ENCODE peak calls at places on chromosomes 12 and 14, in five cellular contexts. G is cardiac muscle cell, D is keratinocyte, I is OCI-LY7, M is AG10803. E is an unnamed sample.

GRCh38 chr14:55416866-55417265 is 5.2 kb upstream of the ATG14 start:
- DNase-seq in G (peak; percentile 26), D (no peak), I (peak; percentile 24), M (no peak), E (no peak)

GRCh38 chr12:130713581-130713991 is 2.5 kb downstream of the RIMBP2 start:
- DNase-seq in G (no peak), D (no peak), I (no peak), M (no peak), E (no peak)

GRCh38 chr14:68987653-68988036 is 8.5 kb upstream of the ACTN1 start:
- DNase-seq in G (no peak), D (no peak), I (no peak), M (no peak), E (no peak)

GRCh38 chr12:46562625-46563228 is 190.2 kb upstream of the SLC38A2 start:
- DNase-seq in G (peak; percentile 92), D (no peak), I (no peak), M (peak; percentile 94), E (no peak)

GRCh38 chr12:95718001-95718400 is 72.6 kb downstream of the NTN4 start:
- DNase-seq in G (peak; percentile 16), D (no peak), I (no peak), M (no peak), E (no peak)

GRCh38 chr12:126385785-126386184 is 1320.5 kb downstream of the AACS start:
- DNase-seq in G (peak; percentile 61), D (no peak), I (no peak), M (peak; percentile 36), E (no peak)

GRCh38 chr14:94823556-94824341 is 53.8 kb upstream of the GSC start:
- DNase-seq in G (no peak), D (no peak), I (no peak), M (peak; percentile 19), E (no peak)

GRCh38 chr12:124565656-124566180 is 1.7 kb downstream of the NCOR2 start:
- DNase-seq in G (no peak), D (no peak), I (no peak), M (no peak), E (no peak)

GRCh38 chr14:58731465-58732330 is 93.9 kb downstream of the DACT1 start:
- DNase-seq in G (peak; percentile 97), D (peak; percentile 72), I (no peak), M (peak; percentile 99), E (no peak)

GRCh38 chr14:42523656-42524055 is 917.0 kb downstream of the LRFN5 start:
- DNase-seq in G (no peak), D (no peak), I (no peak), M (no peak), E (no peak)

GRCh38 chr14:27056586-27056985 is 458.8 kb upstream of the NOVA1 start:
- DNase-seq in G (no peak), D (no peak), I (no peak), M (no peak), E (no peak)
- TF ChIP-seq CTCF in G (no peak), D (no peak), I (no peak), M (no peak), E (no peak)

GRCh38 chr12:107400686-107401447 is 284.7 kb upstream of the PWP1 start:
- DNase-seq in G (peak; percentile 64), D (no peak), I (no peak), M (peak; percentile 72), E (no peak)

GRCh38 chr12:107399061-107399460 is 286.5 kb upstream of the PWP1 start:
- DNase-seq in G (no peak), D (no peak), I (no peak), M (peak; percentile 38), E (no peak)

GRCh38 chr12:107404981-107405380 is 280.6 kb upstream of the PWP1 start:
- DNase-seq in G (peak; percentile 21), D (no peak), I (peak; percentile 58), M (peak; percentile 21), E (no peak)

GRCh38 chr12:107405436-107405835 is 280.2 kb upstream of the PWP1 start:
- DNase-seq in G (no peak), D (no peak), I (no peak), M (no peak), E (no peak)

GRCh38 chr12:107402041-107403022 is 283.3 kb upstream of the PWP1 start:
- DNase-seq in G (peak; percentile 72), D (peak; percentile 49), I (peak; percentile 43), M (peak; percentile 53), E (no peak)
- TF ChIP-seq CTCF in G (peak; percentile 75), D (peak; percentile 85), I (peak; percentile 76), M (peak; percentile 70), E (no peak)

GRCh38 chr12:68461645-68462044 is 129.5 kb upstream of the MDM1 start:
- DNase-seq in G (no peak), D (no peak), I (no peak), M (no peak), E (no peak)
- TF ChIP-seq CTCF in G (no peak), D (no peak), I (no peak), M (no peak), E (no peak)

GRCh38 chr14:20732950-20733650 is 12.6 kb upstream of the EDDM3A start:
- DNase-seq in G (no peak), D (no peak), I (no peak), M (no peak), E (no peak)

GRCh38 chr14:20730921-20731320 is 14.8 kb upstream of the EDDM3A start:
- DNase-seq in G (no peak), D (no peak), I (no peak), M (no peak), E (no peak)

GRCh38 chr14:20732477-20732876 is 13.2 kb upstream of the EDDM3A start:
- DNase-seq in G (no peak), D (no peak), I (no peak), M (no peak), E (no peak)

DNA sequence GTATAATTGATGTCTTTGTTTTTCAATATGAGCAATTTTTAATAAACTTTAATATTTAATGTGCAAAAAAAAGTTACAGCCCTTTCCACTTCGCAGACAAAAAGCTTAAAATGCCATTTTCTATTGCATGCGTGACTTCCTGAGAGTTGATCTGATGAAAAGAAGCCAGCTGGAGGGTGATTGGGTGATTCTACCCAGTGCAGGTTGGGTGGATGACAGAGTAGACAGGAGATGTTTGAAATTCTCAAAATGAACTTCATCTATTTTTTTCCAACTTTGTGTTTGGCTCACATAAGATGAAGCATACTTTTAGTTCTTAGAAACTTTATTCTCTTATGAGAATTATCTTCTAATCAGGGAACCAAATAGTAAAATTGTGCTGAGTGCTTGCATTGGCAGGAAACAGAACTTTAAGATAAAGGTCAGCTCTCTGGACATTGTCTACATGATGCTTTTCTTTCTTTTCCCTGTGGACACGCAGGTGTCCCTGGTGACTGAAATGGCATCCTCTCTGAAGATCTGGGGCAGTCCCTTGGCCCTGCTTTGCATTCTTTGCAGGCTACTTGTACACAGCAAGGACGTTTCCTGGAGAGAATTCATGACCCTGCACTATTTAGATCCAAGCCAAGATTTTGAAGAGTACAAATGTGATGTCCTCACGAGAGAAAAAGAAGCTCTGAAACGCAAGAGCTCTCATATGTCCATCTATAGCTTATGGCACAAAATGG is 11.4 kb upstream of the EDDM3A start:
- DNase-seq in G (no peak), D (no peak), I (no peak), M (no peak), E (no peak)
- TF ChIP-seq CTCF in G (no peak), D (no peak), I (no peak), M (no peak), E (no peak)

GRCh38 chr12:24268663-24269186 is 319.3 kb upstream of the SOX5 start:
- DNase-seq in G (peak; percentile 0), D (no peak), I (no peak), M (no peak), E (no peak)
- TF ChIP-seq CTCF in G (no peak), D (no peak), I (peak; percentile 37), M (no peak), E (no peak)

GRCh38 chr14:70338550-70338949 is 20.9 kb downstream of the COX16 start:
- DNase-seq in G (no peak), D (no peak), I (no peak), M (no peak), E (no peak)
- TF ChIP-seq CTCF in G (no peak), D (no peak), I (no peak), M (no peak), E (no peak)

GRCh38 chr14:76267322-76268012 is 108.5 kb upstream of the ESRRB start:
- DNase-seq in G (peak; percentile 78), D (no peak), I (no peak), M (peak; percentile 27), E (no peak)
- TF ChIP-seq CTCF in G (peak; percentile 29), D (no peak), I (no peak), M (peak; percentile 33), E (no peak)

GRCh38 chr12:43501705-43502104 is 50.3 kb downstream of the ADAMTS20 start:
- DNase-seq in G (peak; percentile 32), D (no peak), I (peak; percentile 10), M (peak; percentile 18), E (no peak)
- TF ChIP-seq CTCF in G (peak; percentile 51), D (no peak), I (peak; percentile 74), M (peak; percentile 66), E (no peak)

DNA sequence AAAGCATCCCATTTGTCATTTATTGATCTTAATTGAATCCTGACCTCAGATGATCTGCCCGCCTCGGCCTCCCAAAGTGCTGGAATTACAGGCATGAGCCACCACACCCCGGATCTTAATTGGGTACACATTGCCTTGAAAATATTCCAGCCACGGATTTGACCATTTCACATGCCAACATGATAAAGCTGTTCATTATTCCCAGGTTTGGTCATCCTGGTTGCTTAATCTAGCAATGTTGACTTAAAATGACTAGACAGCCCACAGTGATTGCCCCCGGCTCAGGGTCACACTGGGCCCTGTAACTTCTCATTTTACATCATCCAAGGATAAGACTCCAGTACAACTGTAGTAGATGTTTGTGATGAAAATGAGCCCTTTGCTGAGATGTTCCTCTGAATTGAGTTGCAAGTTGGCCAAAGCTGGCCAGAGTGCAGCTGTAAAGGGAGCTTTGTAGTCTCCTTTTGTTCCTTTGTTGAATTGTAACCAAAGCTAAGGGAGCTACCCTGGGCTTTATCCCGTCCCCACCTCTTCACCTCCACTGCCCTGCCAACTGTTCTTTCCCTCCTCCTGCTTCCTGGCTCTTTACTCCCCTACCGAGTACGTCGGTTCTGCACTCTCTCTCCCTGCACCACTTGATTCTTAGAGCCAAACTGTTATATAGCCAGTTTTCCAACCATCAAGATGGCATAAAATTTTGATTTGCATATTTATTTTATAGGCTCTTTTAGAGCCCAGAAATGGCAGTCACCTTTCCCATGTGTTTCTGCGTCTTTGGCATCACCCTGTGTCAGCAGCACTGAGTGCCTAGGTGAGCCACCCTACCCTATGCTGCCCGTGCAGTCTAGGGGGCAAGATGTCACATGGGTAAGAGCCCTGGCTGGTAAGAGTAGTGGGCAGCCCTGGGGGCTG is 141.3 kb upstream of the HIF1A start:
- DNase-seq in G (peak; percentile 95), D (no peak), I (no peak), M (peak; percentile 100), E (no peak)
- TF ChIP-seq CTCF in G (no peak), D (no peak), I (no peak), M (peak; percentile 7), E (no peak)

E was measured in activated B cell treated with CpG ODN at 0.5 μM for 24 hours.